ENCODE peak calls at places on chromosomes 2 and 18, in seven cellular contexts. K is foreskin fibroblast; N is cardiac muscle cell; O is CD4-positive, alpha-beta T cell; X is bronchial epithelial cell; A is GM12865; P is Calu3. S is an unnamed sample.
A peak's percentile ranks its signal among the peaks of the same experiment; 100 is the strongest.

GRCh38 chr18:46756172-46756558 is 688 bp downstream of the ST8SIA5 start:
- DNase-seq in K (no peak), N (no peak), O (no peak), X (no peak), A (no peak), P (no peak), S (no peak)

GRCh38 chr18:76358774-76359173 is 136.3 kb downstream of the ZNF516 start:
- DNase-seq in K (no peak), N (no peak), O (no peak), X (no peak), A (no peak), P (no peak), S (no peak)

GRCh38 chr2:101041413-101041812 is 39.3 kb downstream of the RPL31 start:
- DNase-seq in K (no peak), N (no peak), O (no peak), X (no peak), A (no peak), P (no peak), S (no peak)

GRCh38 chr18:80044072-80044471 is 9.8 kb downstream of the RBFA start:
- DNase-seq in K (no peak), N (no peak), O (no peak), X (no peak), A (no peak), P (no peak), S (no peak)

GRCh38 chr2:207236156-207236935 is 70.6 kb upstream of the KLF7 start:
- DNase-seq in K (no peak), N (no peak), O (no peak), X (no peak), A (no peak), P (no peak), S (no peak)

GRCh38 chr2:120735750-120736170 is at the start of gene GLI2:
- DNase-seq in K (peak; percentile 90), N (peak; percentile 93), O (no peak), X (peak; percentile 61), A (peak; percentile 41), P (peak; percentile 84), S (peak; percentile 70)

GRCh38 chr2:98455494-98455976 is 10.9 kb downstream of the INPP4A start:
- DNase-seq in K (no peak), N (no peak), O (peak; percentile 36), X (no peak), A (peak; percentile 72), P (no peak), S (no peak)

GRCh38 chr2:99636432-99637034 is 146.7 kb upstream of the REV1 start:
- DNase-seq in K (no peak), N (no peak), O (no peak), X (no peak), A (no peak), P (no peak), S (no peak)

GRCh38 chr2:23410596-23410995 is 25.6 kb downstream of the KLHL29 start:
- DNase-seq in K (no peak), N (no peak), O (no peak), X (no peak), A (no peak), P (no peak), S (no peak)

GRCh38 chr18:63844254-63844653 is 43.3 kb upstream of the SERPINB2 start:
- DNase-seq in K (peak; percentile 36), N (peak; percentile 34), O (no peak), X (peak; percentile 68), A (peak; percentile 52), P (peak; percentile 6), S (peak; percentile 68)
- TF ChIP-seq CTCF in K (peak; percentile 30), N (peak; percentile 46), O (no peak), X (peak; percentile 40), A (peak; percentile 36), P (peak; percentile 59), S (peak; percentile 65)

GRCh38 chr2:127022817-127023216 is 84.1 kb downstream of the BIN1 start:
- DNase-seq in K (no peak), N (no peak), O (no peak), X (no peak), A (no peak), P (no peak), S (no peak)

GRCh38 chr2:127027715-127028114 is 79.2 kb downstream of the BIN1 start:
- DNase-seq in K (no peak), N (no peak), O (no peak), X (no peak), A (no peak), P (no peak), S (no peak)

GRCh38 chr2:127024769-127025356 is 82.1 kb downstream of the BIN1 start:
- DNase-seq in K (no peak), N (peak; percentile 64), O (no peak), X (peak; percentile 29), A (no peak), P (no peak), S (no peak)

GRCh38 chr2:127023504-127023903 is 83.5 kb downstream of the BIN1 start:
- DNase-seq in K (no peak), N (no peak), O (no peak), X (no peak), A (no peak), P (no peak), S (no peak)

GRCh38 chr2:127025357-127026062 is 81.4 kb downstream of the BIN1 start:
- DNase-seq in K (peak; percentile 81), N (peak; percentile 91), O (peak; percentile 74), X (peak; percentile 52), A (peak; percentile 51), P (peak; percentile 42), S (no peak)
- TF ChIP-seq CTCF in K (peak; percentile 33), N (peak; percentile 53), O (peak; percentile 14), X (peak; percentile 31), A (peak; percentile 10), P (no peak), S (no peak)

GRCh38 chr2:63009490-63009889 is 41.1 kb upstream of the OTX1 start:
- DNase-seq in K (no peak), N (no peak), O (no peak), X (no peak), A (no peak), P (no peak), S (peak; percentile 34)

GRCh38 chr2:63008838-63009237 is 41.8 kb upstream of the OTX1 start:
- DNase-seq in K (no peak), N (no peak), O (no peak), X (no peak), A (no peak), P (no peak), S (no peak)

GRCh38 chr2:63013448-63013847 is 37.2 kb upstream of the OTX1 start:
- DNase-seq in K (no peak), N (no peak), O (no peak), X (no peak), A (no peak), P (no peak), S (no peak)

GRCh38 chr2:63015389-63015788 is 35.2 kb upstream of the OTX1 start:
- DNase-seq in K (no peak), N (no peak), O (no peak), X (no peak), A (no peak), P (no peak), S (no peak)

GRCh38 chr2:63012541-63012940 is 38.1 kb upstream of the OTX1 start:
- DNase-seq in K (no peak), N (no peak), O (no peak), X (no peak), A (no peak), P (no peak), S (no peak)
- TF ChIP-seq CTCF in K (no peak), N (no peak), O (no peak), X (no peak), A (no peak), P (no peak), S (no peak)

DNA sequence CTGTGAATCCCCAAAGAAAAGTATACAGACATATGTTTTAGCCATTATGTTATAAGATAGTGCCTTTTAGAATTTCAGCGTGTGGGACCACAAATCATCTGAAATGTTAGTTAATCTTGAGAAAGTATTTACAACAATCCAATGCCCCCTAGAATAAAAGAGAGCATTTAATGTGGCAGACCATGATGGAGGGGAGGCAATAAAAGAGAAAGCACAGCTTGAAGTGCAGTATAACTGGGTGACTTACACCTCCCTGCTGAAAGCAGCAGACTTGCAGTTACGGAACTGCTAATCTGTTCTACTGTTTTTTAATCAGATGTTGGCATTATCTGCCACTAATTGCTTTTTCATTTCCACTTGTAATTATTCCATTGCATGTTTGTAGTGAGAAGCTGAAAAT is 130.6 kb upstream of the ITGA4 start:
- DNase-seq in K (no peak), N (no peak), O (no peak), X (no peak), A (no peak), P (no peak), S (no peak)
- TF ChIP-seq CTCF in K (no peak), N (no peak), O (no peak), X (no peak), A (no peak), P (no peak), S (no peak)

DNA sequence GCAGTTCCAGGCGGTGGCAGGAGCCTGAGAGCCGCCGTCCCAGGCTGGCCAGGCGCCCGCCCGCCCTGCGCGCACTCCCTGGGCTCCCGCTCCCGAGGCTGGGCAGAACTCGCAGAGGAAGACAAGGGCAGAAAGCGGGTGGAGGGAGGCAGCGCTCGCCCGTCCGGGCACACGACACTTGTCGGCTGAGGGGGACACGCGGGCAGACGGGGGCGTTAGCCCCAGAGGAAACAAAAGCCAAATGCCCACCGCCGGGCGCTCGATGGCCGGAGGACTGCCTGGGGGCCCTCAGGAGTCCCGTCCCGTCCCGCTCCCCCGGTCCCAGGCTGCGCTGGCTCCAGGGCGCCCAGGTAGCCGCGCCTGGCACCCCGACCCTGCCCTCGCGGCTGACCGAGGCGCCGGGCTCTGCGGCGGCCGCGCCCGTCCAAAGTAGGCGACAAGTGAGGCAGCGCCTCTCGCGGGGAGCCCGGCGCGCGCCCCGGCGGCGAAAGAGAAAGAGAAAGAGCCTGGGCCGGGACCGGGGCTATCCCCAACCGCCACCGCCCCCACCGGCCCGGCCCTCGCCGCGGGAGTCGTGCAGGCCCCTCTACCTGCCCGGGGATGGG is 491 bp downstream of the L3MBTL4 start:
- DNase-seq in K (no peak), N (peak; percentile 55), O (no peak), X (no peak), A (peak; percentile 80), P (peak; percentile 64), S (no peak)
- TF ChIP-seq CTCF in K (no peak), N (no peak), O (no peak), X (no peak), A (peak; percentile 20), P (no peak), S (no peak)

GRCh38 chr2:150787353-150788098 is 300.1 kb upstream of the RND3 start:
- DNase-seq in K (no peak), N (no peak), O (no peak), X (no peak), A (no peak), P (no peak), S (no peak)

GRCh38 chr2:150788741-150789140 is 301.3 kb upstream of the RND3 start:
- DNase-seq in K (peak; percentile 28), N (no peak), O (no peak), X (no peak), A (no peak), P (no peak), S (no peak)

GRCh38 chr2:150791567-150791966 is 304.1 kb upstream of the RND3 start:
- DNase-seq in K (no peak), N (no peak), O (no peak), X (no peak), A (no peak), P (no peak), S (no peak)

GRCh38 chr2:150792780-150793300 is 305.4 kb upstream of the RND3 start:
- DNase-seq in K (no peak), N (no peak), O (no peak), X (no peak), A (no peak), P (no peak), S (no peak)

GRCh38 chr2:150789376-150789905 is 302.0 kb upstream of the RND3 start:
- DNase-seq in K (no peak), N (no peak), O (no peak), X (no peak), A (no peak), P (no peak), S (no peak)
- TF ChIP-seq CTCF in K (no peak), N (no peak), O (no peak), X (no peak), A (no peak), P (no peak), S (no peak)

S was measured in MCF 10A.